ENCODE peak calls at places on chromosomes 12 and 14, in eight cellular contexts. One of them, this sample, is unnamed.

GRCh38 chr14:29390046-29390841 is 537.4 kb downstream of the PRKD1 start:
- DNase-seq in naive B cell: no peak
- DNase-seq in ELR: no peak
- DNase-seq in activated CD8-positive, alpha-beta memory T cell treated with anti-CD3 and anti-CD28 coated beads for 4 hours: no peak
- DNase-seq in progenitor cell of endocrine pancreas: no peak
- DNase-seq in lower leg skin: no peak
- DNase-seq in uterus: no peak
- DNase-seq in RPMI7951: no peak
- DNase-seq in this sample: peak

GRCh38 chr12:128474916-128475315 is 207.9 kb downstream of the TMEM132C start:
- DNase-seq in naive B cell: no peak
- DNase-seq in ELR: no peak
- DNase-seq in activated CD8-positive, alpha-beta memory T cell treated with anti-CD3 and anti-CD28 coated beads for 4 hours: no peak
- DNase-seq in progenitor cell of endocrine pancreas: no peak
- DNase-seq in lower leg skin: no peak
- DNase-seq in uterus: no peak
- DNase-seq in RPMI7951: no peak
- DNase-seq in this sample: no peak

GRCh38 chr12:85182699-85183098 is 97.3 kb upstream of the ALX1 start:
- DNase-seq in naive B cell: no peak
- DNase-seq in ELR: peak
- DNase-seq in activated CD8-positive, alpha-beta memory T cell treated with anti-CD3 and anti-CD28 coated beads for 4 hours: no peak
- DNase-seq in progenitor cell of endocrine pancreas: no peak
- DNase-seq in lower leg skin: no peak
- DNase-seq in uterus: no peak
- DNase-seq in RPMI7951: peak
- DNase-seq in this sample: no peak

GRCh38 chr12:39292125-39292630 is 150.7 kb downstream of the KIF21A start:
- DNase-seq in naive B cell: no peak
- DNase-seq in ELR: no peak
- DNase-seq in activated CD8-positive, alpha-beta memory T cell treated with anti-CD3 and anti-CD28 coated beads for 4 hours: no peak
- DNase-seq in progenitor cell of endocrine pancreas: no peak
- DNase-seq in lower leg skin: no peak
- DNase-seq in uterus: no peak
- DNase-seq in RPMI7951: no peak
- DNase-seq in this sample: no peak

GRCh38 chr14:64580451-64580850 is 30.7 kb downstream of the PPP1R36 start:
- DNase-seq in naive B cell: no peak
- DNase-seq in ELR: no peak
- DNase-seq in activated CD8-positive, alpha-beta memory T cell treated with anti-CD3 and anti-CD28 coated beads for 4 hours: no peak
- DNase-seq in progenitor cell of endocrine pancreas: no peak
- DNase-seq in lower leg skin: no peak
- DNase-seq in uterus: no peak
- DNase-seq in RPMI7951: no peak
- DNase-seq in this sample: no peak

GRCh38 chr12:66674495-66675122 is 4.3 kb downstream of the GRIP1 start:
- DNase-seq in naive B cell: no peak
- DNase-seq in ELR: no peak
- DNase-seq in activated CD8-positive, alpha-beta memory T cell treated with anti-CD3 and anti-CD28 coated beads for 4 hours: no peak
- DNase-seq in progenitor cell of endocrine pancreas: no peak
- DNase-seq in lower leg skin: no peak
- DNase-seq in uterus: no peak
- DNase-seq in RPMI7951: no peak
- DNase-seq in this sample: no peak

GRCh38 chr14:56817396-56817921 is 7.2 kb upstream of the OTX2 start:
- DNase-seq in naive B cell: no peak
- DNase-seq in ELR: no peak
- DNase-seq in activated CD8-positive, alpha-beta memory T cell treated with anti-CD3 and anti-CD28 coated beads for 4 hours: no peak
- DNase-seq in progenitor cell of endocrine pancreas: no peak
- DNase-seq in lower leg skin: no peak
- DNase-seq in uterus: no peak
- DNase-seq in RPMI7951: no peak
- DNase-seq in this sample: peak

GRCh38 chr14:99839696-99840095 is 46.5 kb downstream of the EML1 start:
- DNase-seq in naive B cell: no peak
- DNase-seq in ELR: no peak
- DNase-seq in activated CD8-positive, alpha-beta memory T cell treated with anti-CD3 and anti-CD28 coated beads for 4 hours: no peak
- DNase-seq in progenitor cell of endocrine pancreas: no peak
- DNase-seq in lower leg skin: no peak
- DNase-seq in uterus: no peak
- DNase-seq in RPMI7951: no peak
- DNase-seq in this sample: no peak

GRCh38 chr12:28550757-28551381 is 360.6 kb downstream of the CCDC91 start:
- DNase-seq in naive B cell: no peak
- DNase-seq in ELR: peak
- DNase-seq in activated CD8-positive, alpha-beta memory T cell treated with anti-CD3 and anti-CD28 coated beads for 4 hours: no peak
- DNase-seq in progenitor cell of endocrine pancreas: no peak
- DNase-seq in lower leg skin: no peak
- DNase-seq in uterus: no peak
- DNase-seq in RPMI7951: peak
- DNase-seq in this sample: no peak

GRCh38 chr12:76470028-76470939 is 89.3 kb downstream of the OSBPL8 start:
- DNase-seq in naive B cell: no peak
- DNase-seq in ELR: peak
- DNase-seq in activated CD8-positive, alpha-beta memory T cell treated with anti-CD3 and anti-CD28 coated beads for 4 hours: no peak
- DNase-seq in progenitor cell of endocrine pancreas: no peak
- DNase-seq in lower leg skin: no peak
- DNase-seq in uterus: no peak
- DNase-seq in RPMI7951: peak
- DNase-seq in this sample: no peak

GRCh38 chr12:76299536-76300296 is 48.5 kb downstream of the BBS10 start:
- DNase-seq in naive B cell: no peak
- DNase-seq in ELR: peak
- DNase-seq in activated CD8-positive, alpha-beta memory T cell treated with anti-CD3 and anti-CD28 coated beads for 4 hours: no peak
- DNase-seq in progenitor cell of endocrine pancreas: no peak
- DNase-seq in lower leg skin: no peak
- DNase-seq in uterus: no peak
- DNase-seq in RPMI7951: peak
- DNase-seq in this sample: no peak

GRCh38 chr12:125151284-125151683 is 86.0 kb downstream of the AACS start:
- DNase-seq in naive B cell: no peak
- DNase-seq in ELR: no peak
- DNase-seq in activated CD8-positive, alpha-beta memory T cell treated with anti-CD3 and anti-CD28 coated beads for 4 hours: no peak
- DNase-seq in progenitor cell of endocrine pancreas: no peak
- DNase-seq in lower leg skin: no peak
- DNase-seq in uterus: no peak
- DNase-seq in RPMI7951: no peak
- DNase-seq in this sample: no peak

GRCh38 chr12:117820216-117820907 is 148.4 kb downstream of the KSR2 start:
- DNase-seq in naive B cell: no peak
- DNase-seq in ELR: no peak
- DNase-seq in activated CD8-positive, alpha-beta memory T cell treated with anti-CD3 and anti-CD28 coated beads for 4 hours: no peak
- DNase-seq in progenitor cell of endocrine pancreas: no peak
- DNase-seq in lower leg skin: no peak
- DNase-seq in uterus: no peak
- DNase-seq in RPMI7951: no peak
- DNase-seq in this sample: no peak

GRCh38 chr14:41280745-41281144 is 325.9 kb upstream of the LRFN5 start:
- DNase-seq in naive B cell: no peak
- DNase-seq in ELR: peak
- DNase-seq in activated CD8-positive, alpha-beta memory T cell treated with anti-CD3 and anti-CD28 coated beads for 4 hours: no peak
- DNase-seq in progenitor cell of endocrine pancreas: no peak
- DNase-seq in lower leg skin: no peak
- DNase-seq in uterus: no peak
- DNase-seq in RPMI7951: no peak
- DNase-seq in this sample: no peak

GRCh38 chr12:54984602-54985376 is at the start of gene TESPA1:
- DNase-seq in naive B cell: peak
- DNase-seq in ELR: no peak
- DNase-seq in activated CD8-positive, alpha-beta memory T cell treated with anti-CD3 and anti-CD28 coated beads for 4 hours: peak
- DNase-seq in progenitor cell of endocrine pancreas: no peak
- DNase-seq in lower leg skin: peak
- DNase-seq in uterus: peak
- DNase-seq in RPMI7951: peak
- DNase-seq in this sample: no peak

GRCh38 chr14:102749833-102750775 is 27.1 kb upstream of the TRAF3 start:
- DNase-seq in naive B cell: no peak
- DNase-seq in ELR: no peak
- DNase-seq in activated CD8-positive, alpha-beta memory T cell treated with anti-CD3 and anti-CD28 coated beads for 4 hours: no peak
- DNase-seq in progenitor cell of endocrine pancreas: peak
- DNase-seq in lower leg skin: no peak
- DNase-seq in uterus: no peak
- DNase-seq in RPMI7951: no peak
- DNase-seq in this sample: no peak

GRCh38 chr12:82725741-82726140 is 39.0 kb downstream of the TMTC2 start:
- DNase-seq in naive B cell: no peak
- DNase-seq in ELR: no peak
- DNase-seq in activated CD8-positive, alpha-beta memory T cell treated with anti-CD3 and anti-CD28 coated beads for 4 hours: no peak
- DNase-seq in progenitor cell of endocrine pancreas: no peak
- DNase-seq in lower leg skin: no peak
- DNase-seq in uterus: no peak
- DNase-seq in RPMI7951: no peak
- DNase-seq in this sample: no peak

GRCh38 chr12:52688481-52688880 is 8.3 kb upstream of the KRT1 start:
- DNase-seq in naive B cell: no peak
- DNase-seq in ELR: no peak
- DNase-seq in activated CD8-positive, alpha-beta memory T cell treated with anti-CD3 and anti-CD28 coated beads for 4 hours: no peak
- DNase-seq in progenitor cell of endocrine pancreas: no peak
- DNase-seq in lower leg skin: no peak
- DNase-seq in uterus: no peak
- DNase-seq in RPMI7951: no peak
- DNase-seq in this sample: no peak

GRCh38 chr14:30160608-30161007 is 233.0 kb upstream of the PRKD1 start:
- DNase-seq in naive B cell: no peak
- DNase-seq in ELR: no peak
- DNase-seq in activated CD8-positive, alpha-beta memory T cell treated with anti-CD3 and anti-CD28 coated beads for 4 hours: no peak
- DNase-seq in progenitor cell of endocrine pancreas: no peak
- DNase-seq in lower leg skin: no peak
- DNase-seq in uterus: no peak
- DNase-seq in RPMI7951: no peak
- DNase-seq in this sample: no peak

GRCh38 chr12:32163596-32163995 is 56.9 kb downstream of the BICD1 start:
- DNase-seq in naive B cell: no peak
- DNase-seq in ELR: peak
- DNase-seq in activated CD8-positive, alpha-beta memory T cell treated with anti-CD3 and anti-CD28 coated beads for 4 hours: no peak
- DNase-seq in progenitor cell of endocrine pancreas: no peak
- DNase-seq in lower leg skin: no peak
- DNase-seq in uterus: no peak
- DNase-seq in RPMI7951: no peak
- DNase-seq in this sample: no peak

GRCh38 chr14:32546246-32546645 is 217.1 kb downstream of the AKAP6 start:
- DNase-seq in naive B cell: no peak
- DNase-seq in ELR: no peak
- DNase-seq in activated CD8-positive, alpha-beta memory T cell treated with anti-CD3 and anti-CD28 coated beads for 4 hours: no peak
- DNase-seq in progenitor cell of endocrine pancreas: no peak
- DNase-seq in lower leg skin: no peak
- DNase-seq in uterus: no peak
- DNase-seq in RPMI7951: no peak
- DNase-seq in this sample: no peak

This sample was measured in glutamatergic neuron.